ENCODE peak calls at places on chromosomes 1 and 21, in seven cellular contexts. Y, W, T, R, G, H and Q are unnamed samples.
A peak's percentile ranks its signal among the peaks of the same experiment; 100 is the strongest.

GRCh38 chr1:96538883-96539282 is 182.7 kb upstream of the PTBP2 start:
- DNase-seq in Y (no peak), W (no peak), T (no peak), R (no peak), G (peak; percentile 94), H (peak; percentile 72), Q (no peak)

GRCh38 chr1:38891753-38892152 is 10.4 kb upstream of the GJA9 start:
- DNase-seq in Y (peak; percentile 16), W (no peak), T (no peak), R (no peak), G (peak; percentile 17), H (no peak), Q (no peak)

GRCh38 chr1:172180886-172181285 is 239.6 kb upstream of the C1orf105 start:
- DNase-seq in Y (peak; percentile 30), W (peak; percentile 31), T (peak; percentile 15), R (no peak), G (peak; percentile 84), H (no peak), Q (peak; percentile 24)

GRCh38 chr1:226736908-226737818 is 1.9 kb downstream of the ITPKB start:
- DNase-seq in Y (peak; percentile 18), W (peak; percentile 59), T (no peak), R (no peak), G (peak; percentile 68), H (no peak), Q (peak; percentile 44)

GRCh38 chr1:216847385-216848036 is 124.3 kb upstream of the ESRRG start:
- DNase-seq in Y (peak; percentile 17), W (no peak), T (no peak), R (no peak), G (peak; percentile 12), H (no peak), Q (no peak)

GRCh38 chr1:150156868-150157603 is 7.3 kb downstream of the PLEKHO1 start:
- DNase-seq in Y (no peak), W (no peak), T (no peak), R (no peak), G (peak; percentile 36), H (no peak), Q (no peak)

GRCh38 chr21:46545363-46545762 is 59.5 kb downstream of the S100B start:
- DNase-seq in Y (peak; percentile 92), W (no peak), T (no peak), R (no peak), G (peak; percentile 8), H (no peak), Q (no peak)

GRCh38 chr1:228494391-228494790 is 7.2 kb downstream of the RNF187 start:
- DNase-seq in Y (no peak), W (no peak), T (no peak), R (no peak), G (no peak), H (no peak), Q (no peak)

GRCh38 chr1:33391669-33392068 is 39.2 kb downstream of the PHC2 start:
- DNase-seq in Y (no peak), W (no peak), T (no peak), R (no peak), G (no peak), H (no peak), Q (no peak)

GRCh38 chr1:53107570-53108322 is 34.7 kb downstream of the SLC1A7 start:
- DNase-seq in Y (peak; percentile 35), W (no peak), T (no peak), R (no peak), G (peak; percentile 96), H (peak; percentile 98), Q (no peak)

GRCh38 chr1:76938304-76938703 is 71.0 kb downstream of the ST6GALNAC5 start:
- DNase-seq in Y (no peak), W (no peak), T (no peak), R (no peak), G (no peak), H (no peak), Q (no peak)

GRCh38 chr1:28518745-28519341 is 13.0 kb downstream of the RCC1 start:
- DNase-seq in Y (no peak), W (peak; percentile 65), T (no peak), R (peak; percentile 35), G (peak; percentile 54), H (no peak), Q (no peak)

GRCh38 chr1:151970641-151971040 is 23.0 kb downstream of the S100A10 start:
- DNase-seq in Y (peak; percentile 79), W (no peak), T (no peak), R (no peak), G (peak; percentile 67), H (no peak), Q (no peak)